ENCODE peak calls at places on chromosomes 7 and 10, in seven cellular contexts. One of them, this sample, is unnamed.

GRCh38 chr7:102008535-102009262 is 191.3 kb downstream of the CUX1 start:
- DNase-seq in HepG2: no peak
- DNase-seq in H1: no peak
- DNase-seq in A549: no peak
- DNase-seq in GM12878: no peak
- DNase-seq in K562: no peak
- DNase-seq in HCT116: no peak
- DNase-seq in this sample: no peak

GRCh38 chr7:153943428-153944370 is 108.5 kb upstream of the DPP6 start:
- DNase-seq in H1: no peak
- DNase-seq in K562: no peak
- DNase-seq in A549: no peak
- DNase-seq in GM12878: no peak
- DNase-seq in HepG2: no peak
- DNase-seq in HCT116: no peak
- DNase-seq in this sample: no peak

GRCh38 chr7:92304406-92304893 is 58.7 kb downstream of the ANKIB1 start:
- DNase-seq in K562: no peak
- DNase-seq in H1: no peak
- DNase-seq in HCT116: no peak
- DNase-seq in HepG2: no peak
- DNase-seq in GM12878: no peak
- DNase-seq in A549: no peak
- DNase-seq in this sample: no peak

GRCh38 chr7:80139179-80139578 is 4.5 kb downstream of the GNAI1 start:
- DNase-seq in K562: no peak
- DNase-seq in A549: no peak
- DNase-seq in HCT116: no peak
- DNase-seq in GM12878: no peak
- DNase-seq in HepG2: no peak
- DNase-seq in H1: no peak
- DNase-seq in this sample: no peak

GRCh38 chr10:93080350-93081046 is 6.8 kb downstream of the CYP26A1 start:
- DNase-seq in K562: peak
- DNase-seq in HCT116: peak
- DNase-seq in GM12878: no peak
- DNase-seq in A549: peak
- DNase-seq in H1: no peak
- DNase-seq in HepG2: peak
- DNase-seq in this sample: peak

GRCh38 chr10:129390147-129390546 is 76.9 kb upstream of the MGMT start:
- DNase-seq in HCT116: no peak
- DNase-seq in A549: no peak
- DNase-seq in H1: no peak
- DNase-seq in K562: no peak
- DNase-seq in GM12878: no peak
- DNase-seq in HepG2: no peak
- DNase-seq in this sample: no peak

GRCh38 chr10:3467052-3467906 is 294.7 kb upstream of the PITRM1 start:
- DNase-seq in GM12878: no peak
- DNase-seq in H1: peak
- DNase-seq in A549: peak
- DNase-seq in HCT116: peak
- DNase-seq in HepG2: no peak
- DNase-seq in K562: no peak
- DNase-seq in this sample: peak

GRCh38 chr7:18013936-18014335 is 13.7 kb downstream of the PRPS1L1 start:
- DNase-seq in A549: no peak
- DNase-seq in HCT116: no peak
- DNase-seq in HepG2: no peak
- DNase-seq in H1: no peak
- DNase-seq in K562: no peak
- DNase-seq in GM12878: no peak
- DNase-seq in this sample: peak

GRCh38 chr7:150903627-150904026 is 51.3 kb downstream of the AOC1 start:
- DNase-seq in H1: no peak
- DNase-seq in GM12878: no peak
- DNase-seq in A549: no peak
- DNase-seq in K562: peak
- DNase-seq in HepG2: no peak
- DNase-seq in HCT116: no peak
- DNase-seq in this sample: peak

GRCh38 chr7:48255046-48255445 is 83.8 kb downstream of the ABCA13 start:
- DNase-seq in GM12878: peak
- DNase-seq in HepG2: no peak
- DNase-seq in K562: no peak
- DNase-seq in H1: no peak
- DNase-seq in HCT116: no peak
- DNase-seq in A549: no peak
- DNase-seq in this sample: peak

GRCh38 chr10:34743804-34744203 is 71.3 kb downstream of the PARD3 start:
- DNase-seq in HCT116: no peak
- DNase-seq in HepG2: no peak
- DNase-seq in K562: no peak
- DNase-seq in A549: no peak
- DNase-seq in GM12878: no peak
- DNase-seq in H1: no peak
- DNase-seq in this sample: peak

GRCh38 chr10:34745244-34745643 is 69.9 kb downstream of the PARD3 start:
- DNase-seq in H1: no peak
- DNase-seq in GM12878: no peak
- DNase-seq in HepG2: no peak
- DNase-seq in K562: no peak
- DNase-seq in A549: no peak
- DNase-seq in HCT116: no peak
- DNase-seq in this sample: no peak

GRCh38 chr10:34746094-34746493 is 69.0 kb downstream of the PARD3 start:
- DNase-seq in A549: no peak
- DNase-seq in GM12878: no peak
- DNase-seq in HepG2: peak
- DNase-seq in HCT116: peak
- DNase-seq in K562: no peak
- DNase-seq in H1: no peak
- DNase-seq in this sample: no peak

GRCh38 chr10:34742456-34742855 is 72.6 kb downstream of the PARD3 start:
- DNase-seq in A549: no peak
- DNase-seq in GM12878: no peak
- DNase-seq in H1: no peak
- DNase-seq in K562: no peak
- DNase-seq in HCT116: no peak
- DNase-seq in HepG2: no peak
- DNase-seq in this sample: peak

GRCh38 chr10:34744590-34744989 is 70.5 kb downstream of the PARD3 start:
- DNase-seq in A549: no peak
- DNase-seq in HepG2: no peak
- DNase-seq in HCT116: no peak
- DNase-seq in K562: no peak
- DNase-seq in GM12878: no peak
- DNase-seq in H1: no peak
- DNase-seq in this sample: no peak
- H3K27ac ChIP-seq in A549: no peak
- H3K27ac ChIP-seq in HepG2: no peak
- H3K27ac ChIP-seq in HCT116: no peak
- H3K27ac ChIP-seq in K562: no peak
- H3K27ac ChIP-seq in GM12878: no peak
- H3K27ac ChIP-seq in H1: no peak
- H3K27ac ChIP-seq in this sample: no peak

GRCh38 chr10:101073631-101074030 is 11.8 kb downstream of the KAZALD1 start:
- DNase-seq in A549: no peak
- DNase-seq in GM12878: no peak
- DNase-seq in H1: no peak
- DNase-seq in HepG2: no peak
- DNase-seq in HCT116: no peak
- DNase-seq in K562: no peak
- DNase-seq in this sample: no peak

GRCh38 chr10:101071266-101071884 is 9.6 kb downstream of the KAZALD1 start:
- DNase-seq in K562: no peak
- DNase-seq in GM12878: peak
- DNase-seq in HCT116: no peak
- DNase-seq in HepG2: no peak
- DNase-seq in H1: no peak
- DNase-seq in A549: no peak
- DNase-seq in this sample: peak

GRCh38 chr10:101070098-101070497 is 8.3 kb downstream of the KAZALD1 start:
- DNase-seq in A549: no peak
- DNase-seq in K562: no peak
- DNase-seq in GM12878: no peak
- DNase-seq in HCT116: no peak
- DNase-seq in HepG2: no peak
- DNase-seq in H1: no peak
- DNase-seq in this sample: no peak

GRCh38 chr10:101072923-101073322 is 11.1 kb downstream of the KAZALD1 start:
- DNase-seq in H1: no peak
- DNase-seq in HepG2: no peak
- DNase-seq in GM12878: no peak
- DNase-seq in A549: no peak
- DNase-seq in K562: no peak
- DNase-seq in HCT116: no peak
- DNase-seq in this sample: no peak

DNA sequence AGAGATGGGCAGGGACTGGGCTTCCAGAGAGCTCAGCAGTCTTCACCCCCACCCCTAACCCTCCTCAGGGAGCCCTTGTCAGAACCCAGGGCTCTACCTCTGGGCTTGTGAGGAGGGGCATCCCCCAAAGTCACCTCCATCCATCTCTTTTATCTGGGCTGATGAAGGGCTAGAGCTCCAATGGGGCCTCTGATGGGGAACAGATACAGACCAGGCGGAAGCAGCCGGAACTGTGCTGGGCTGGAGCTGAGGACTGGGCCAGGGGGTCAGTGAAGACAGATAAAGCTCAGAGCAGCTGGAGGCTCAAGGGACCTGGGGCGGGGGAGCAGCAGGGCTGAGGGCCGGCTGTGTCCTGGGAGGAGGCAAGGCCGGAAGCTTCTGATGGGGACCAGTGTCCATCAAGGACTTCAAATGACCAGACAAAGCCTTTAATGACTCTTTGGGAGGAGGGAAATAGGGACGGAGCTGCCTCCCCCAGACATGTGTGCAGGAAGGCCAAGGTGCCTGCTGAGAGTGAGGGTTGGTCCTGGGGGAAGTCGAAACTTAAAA is 10.2 kb downstream of the KAZALD1 start:
- DNase-seq in GM12878: no peak
- DNase-seq in HepG2: no peak
- DNase-seq in K562: no peak
- DNase-seq in HCT116: no peak
- DNase-seq in A549: no peak
- DNase-seq in H1: no peak
- DNase-seq in this sample: no peak
- TF ChIP-seq CEBPB in GM12878: no peak
- TF ChIP-seq CEBPB in HepG2: no peak
- TF ChIP-seq CEBPB in K562: no peak
- TF ChIP-seq CEBPB in HCT116: no peak
- TF ChIP-seq CEBPB in A549: no peak
- TF ChIP-seq CEBPB in H1: no peak
- TF ChIP-seq CEBPB in this sample: no peak

DNA sequence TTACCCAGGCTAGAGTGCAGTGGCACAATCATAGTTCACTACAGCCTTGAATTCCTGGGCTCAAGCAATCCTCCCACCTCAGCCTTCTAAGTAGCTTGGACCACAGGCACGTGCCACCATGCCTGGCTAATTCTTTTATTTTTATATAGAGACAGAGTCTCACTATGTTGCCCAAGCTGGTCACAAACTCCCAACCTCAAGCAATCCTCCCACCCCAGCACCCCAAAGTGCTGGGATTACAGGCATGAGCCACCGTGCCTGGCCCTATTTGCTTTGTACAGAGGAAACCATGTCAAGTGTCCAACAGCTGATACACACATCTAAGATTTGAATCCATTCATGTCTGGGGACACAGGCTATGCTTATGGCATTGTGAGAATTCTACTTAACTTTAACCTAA is 29.8 kb upstream of the MPP7 start:
- DNase-seq in HepG2: no peak
- DNase-seq in K562: no peak
- DNase-seq in A549: no peak
- DNase-seq in HCT116: no peak
- DNase-seq in GM12878: no peak
- DNase-seq in H1: no peak
- DNase-seq in this sample: no peak
- H3K27ac ChIP-seq in HepG2: no peak
- H3K27ac ChIP-seq in K562: no peak
- H3K27ac ChIP-seq in A549: no peak
- H3K27ac ChIP-seq in HCT116: no peak
- H3K27ac ChIP-seq in GM12878: no peak
- H3K27ac ChIP-seq in H1: no peak
- H3K27ac ChIP-seq in this sample: no peak

GRCh38 chr10:100143756-100144155 is 42.1 kb downstream of the ERLIN1 start:
- DNase-seq in H1: no peak
- DNase-seq in K562: no peak
- DNase-seq in HepG2: no peak
- DNase-seq in HCT116: no peak
- DNase-seq in A549: no peak
- DNase-seq in GM12878: no peak
- DNase-seq in this sample: no peak

GRCh38 chr10:100148353-100149211 is 37.2 kb downstream of the ERLIN1 start:
- DNase-seq in GM12878: peak
- DNase-seq in K562: no peak
- DNase-seq in HepG2: peak
- DNase-seq in A549: peak
- DNase-seq in H1: no peak
- DNase-seq in HCT116: peak
- DNase-seq in this sample: peak

GRCh38 chr10:100151901-100152300 is 33.9 kb downstream of the ERLIN1 start:
- DNase-seq in H1: no peak
- DNase-seq in GM12878: no peak
- DNase-seq in HCT116: no peak
- DNase-seq in HepG2: no peak
- DNase-seq in A549: no peak
- DNase-seq in K562: no peak
- DNase-seq in this sample: no peak

GRCh38 chr10:100146398-100146797 is 39.4 kb downstream of the ERLIN1 start:
- DNase-seq in A549: no peak
- DNase-seq in HCT116: no peak
- DNase-seq in K562: no peak
- DNase-seq in HepG2: no peak
- DNase-seq in H1: no peak
- DNase-seq in GM12878: no peak
- DNase-seq in this sample: no peak

GRCh38 chr10:100146875-100147665 is 38.8 kb downstream of the ERLIN1 start:
- DNase-seq in HepG2: no peak
- DNase-seq in HCT116: no peak
- DNase-seq in GM12878: no peak
- DNase-seq in K562: no peak
- DNase-seq in A549: no peak
- DNase-seq in H1: no peak
- DNase-seq in this sample: no peak
- TF ChIP-seq CEBPB in HepG2: no peak
- TF ChIP-seq CEBPB in HCT116: no peak
- TF ChIP-seq CEBPB in GM12878: no peak
- TF ChIP-seq CEBPB in K562: no peak
- TF ChIP-seq CEBPB in A549: no peak
- TF ChIP-seq CEBPB in H1: no peak
- TF ChIP-seq CEBPB in this sample: no peak

DNA sequence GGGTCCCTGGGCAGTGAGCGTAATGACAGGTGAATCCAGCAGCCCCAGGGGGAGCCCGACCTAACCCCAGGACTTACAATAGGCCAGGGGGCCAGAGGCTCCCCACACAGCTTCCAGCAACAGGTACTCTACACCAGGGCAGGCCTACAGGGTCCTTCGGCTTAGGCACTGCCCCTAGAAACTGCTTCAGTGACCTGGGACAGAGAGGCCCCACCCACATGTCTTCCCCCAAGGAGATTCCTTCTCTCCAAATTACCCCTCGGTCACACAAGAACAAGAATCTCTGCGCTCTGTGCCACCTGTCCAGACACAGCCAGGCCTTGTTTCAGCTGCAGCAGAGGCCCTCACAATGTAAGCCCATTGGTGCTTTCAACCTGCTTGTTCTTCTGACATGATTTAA is 24.4 kb downstream of the SKIDA1 start:
- DNase-seq in GM12878: no peak
- DNase-seq in A549: no peak
- DNase-seq in HepG2: no peak
- DNase-seq in HCT116: no peak
- DNase-seq in K562: no peak
- DNase-seq in H1: no peak
- DNase-seq in this sample: no peak
- H3K27ac ChIP-seq in GM12878: no peak
- H3K27ac ChIP-seq in A549: no peak
- H3K27ac ChIP-seq in HepG2: no peak
- H3K27ac ChIP-seq in HCT116: no peak
- H3K27ac ChIP-seq in K562: no peak
- H3K27ac ChIP-seq in H1: no peak
- H3K27ac ChIP-seq in this sample: no peak

This sample was measured in IMR-90.